ENCODE peak calls at places on chromosomes 11 and 22, in seven cellular contexts. T is progenitor cell of endocrine pancreas, W is transverse colon, H is NCI-H1105 treated with DMSO at 0.1 percent for 48 hours, Z is mammary epithelial cell, F is KG1, P is ACHN. Q is an unnamed sample.

GRCh38 chr22:39313258-39314001 is 6.0 kb downstream of the RPL3 start:
- DNase-seq in H (no peak), Z (no peak), P (no peak), F (no peak), T (no peak), W (no peak), Q (no peak)

GRCh38 chr22:36829370-36830002 is 12.7 kb upstream of the PVALB start:
- DNase-seq in P (no peak), T (no peak), F (no peak), W (no peak), H (no peak), Z (no peak), Q (no peak)

GRCh38 chr11:42806191-42806590 is 505.6 kb upstream of the API5 start:
- DNase-seq in T (no peak), H (peak), F (no peak), Z (no peak), P (no peak), W (no peak), Q (no peak)

GRCh38 chr11:102138677-102139076 is 28.4 kb downstream of the YAP1 start:
- DNase-seq in P (peak), W (no peak), T (no peak), Z (peak), F (no peak), H (no peak), Q (peak)

GRCh38 chr11:134949716-134950115 is 537.7 kb upstream of the B3GAT1 start:
- DNase-seq in T (no peak), F (no peak), H (no peak), P (no peak), Z (no peak), W (no peak), Q (no peak)

GRCh38 chr11:37264783-37265182 is 666.7 kb upstream of the RAG2 start:
- DNase-seq in F (no peak), P (no peak), H (no peak), W (no peak), Z (peak), T (no peak), Q (peak)

GRCh38 chr11:27395556-27396258 is 32.7 kb upstream of the CCDC34 start:
- DNase-seq in Z (peak), T (no peak), W (peak), F (no peak), P (peak), H (no peak), Q (no peak)

GRCh38 chr11:95229199-95230053 is 1.6 kb downstream of the SESN3 start:
- DNase-seq in T (no peak), F (peak), H (peak), W (no peak), P (no peak), Z (peak), Q (no peak)

GRCh38 chr11:107017433-107018227 is 646 bp downstream of the GUCY1A2 start:
- DNase-seq in Z (no peak), T (peak), F (no peak), W (no peak), H (peak), P (peak), Q (peak)

GRCh38 chr11:83545911-83546310 is 259.7 kb upstream of the CCDC90B start:
- DNase-seq in T (no peak), F (no peak), H (peak), W (no peak), P (no peak), Z (no peak), Q (no peak)